ENCODE peak calls at places on chromosomes 7 and 10, in six cellular contexts. A is activated naive CD4-positive, alpha-beta T cell treated with anti-CD3 and anti-CD28 coated beads, Interleukin-2, amount 10 ng/mL, durations not matched to agents 7 days and 5 days; L is HFF-Myc; E is sciatic nerve; D is fibroblast of lung; G is DMS153. B is an unnamed sample.

GRCh38 chr10:70480254-70480861 is 1.8 kb downstream of the PALD1 start:
- DNase-seq in D (no peak), A (peak), E (no peak), G (no peak), L (no peak), B (peak)

GRCh38 chr10:132533571-132534260 is 3.9 kb upstream of the INPP5A start:
- DNase-seq in G (no peak), A (no peak), E (peak), D (no peak), L (no peak), B (no peak)

GRCh38 chr10:26960308-26960707 is 99.5 kb upstream of the ABI1 start:
- DNase-seq in D (peak), L (no peak), E (no peak), A (no peak), G (no peak), B (no peak)

GRCh38 chr10:83680470-83680891 is 458.8 kb upstream of the GHITM start:
- DNase-seq in A (peak), G (no peak), D (no peak), E (no peak), L (no peak), B (no peak)

GRCh38 chr7:36303202-36304098 is 86.2 kb upstream of the ANLN start:
- DNase-seq in D (peak), A (no peak), G (peak), L (peak), E (peak), B (no peak)

GRCh38 chr10:27359792-27360320 is 119.3 kb upstream of the ACBD5 start:
- DNase-seq in E (no peak), A (no peak), L (no peak), G (no peak), D (no peak), B (no peak)

GRCh38 chr7:120407015-120407414 is 134.0 kb downstream of the KCND2 start:
- DNase-seq in A (no peak), E (no peak), G (no peak), L (no peak), D (no peak), B (no peak)

GRCh38 chr10:65570143-65571010 is 1355.5 kb upstream of the LRRTM3 start:
- DNase-seq in L (peak), D (peak), G (no peak), E (no peak), A (no peak), B (peak)

GRCh38 chr10:70368774-70369482 is 13.5 kb downstream of the LRRC20 start:
- DNase-seq in L (no peak), G (no peak), A (no peak), D (no peak), E (no peak), B (peak)

GRCh38 chr7:70301673-70302072 is 703.4 kb downstream of the AUTS2 start:
- DNase-seq in G (no peak), D (no peak), L (no peak), E (no peak), A (no peak), B (no peak)

GRCh38 chr10:69232736-69233135 is 12.6 kb downstream of the HKDC1 start:
- DNase-seq in G (no peak), L (no peak), A (peak), E (no peak), D (no peak), B (no peak)

GRCh38 chr7:112646787-112647186 is 143.4 kb downstream of the TMEM168 start:
- DNase-seq in D (no peak), A (no peak), E (no peak), L (no peak), G (no peak), B (peak)

GRCh38 chr7:26704786-26705185 is 159.6 kb downstream of the SKAP2 start:
- DNase-seq in A (no peak), D (peak), L (no peak), E (no peak), G (no peak), B (no peak)

GRCh38 chr7:43138710-43139601 is 26.5 kb downstream of the HECW1 start:
- DNase-seq in D (peak), L (peak), A (no peak), G (no peak), E (no peak), B (peak)